ENCODE peak calls at places on chromosomes 3 and 15, in six cellular contexts. M is activated CD4-positive, alpha-beta T cell treated with anti-CD3 and anti-CD28 coated beads, Interleukin-2, amount 10 ng/mL, durations not matched to agents 7 days and 5 days; B is globus pallidus; G is upper lobe of right lung; Q is MM.1S; D is naive thymus-derived CD8-positive, alpha-beta T cell. V is an unnamed sample.

GRCh38 chr3:128999104-128999503 is 2.0 kb upstream of the EFCC1 start:
- DNase-seq in M (no peak), B (no peak), G (no peak), Q (no peak), D (no peak), V (no peak)

GRCh38 chr3:152428577-152428976 is 159.8 kb downstream of the MBNL1 start:
- DNase-seq in M (no peak), B (no peak), G (no peak), Q (no peak), D (no peak), V (no peak)

GRCh38 chr15:35690698-35691116 is 144.7 kb upstream of the DPH6 start:
- DNase-seq in M (no peak), B (peak), G (no peak), Q (no peak), D (no peak), V (no peak)

GRCh38 chr15:51162865-51163762 is 68.4 kb upstream of the TNFAIP8L3 start:
- DNase-seq in M (peak), B (peak), G (no peak), Q (peak), D (peak), V (peak)

GRCh38 chr3:161969867-161970266 is 473.3 kb downstream of the OTOL1 start:
- DNase-seq in M (no peak), B (no peak), G (no peak), Q (no peak), D (no peak), V (no peak)

GRCh38 chr3:173398111-173398479 is 551 bp downstream of the NLGN1 start:
- DNase-seq in M (no peak), B (no peak), G (no peak), Q (no peak), D (no peak), V (no peak)

GRCh38 chr15:38702178-38702912 is 137.7 kb upstream of the RASGRP1 start:
- DNase-seq in M (no peak), B (no peak), G (no peak), Q (no peak), D (no peak), V (peak)

GRCh38 chr3:46985588-46985987 is 6.1 kb downstream of the NBEAL2 start:
- DNase-seq in M (no peak), B (no peak), G (no peak), Q (no peak), D (no peak), V (no peak)

GRCh38 chr3:18369561-18370185 is 55.5 kb downstream of the SATB1 start:
- DNase-seq in M (no peak), B (no peak), G (no peak), Q (no peak), D (no peak), V (no peak)

GRCh38 chr3:37891227-37891626 is 29.5 kb downstream of the CTDSPL start:
- DNase-seq in M (no peak), B (no peak), G (no peak), Q (no peak), D (no peak), V (no peak)